ENCODE peak calls at places on chromosomes 4 and X, in seven cellular contexts. One of them, this sample, is unnamed.

GRCh38 chr4:88333741-88334405 is 44.8 kb upstream of the HERC6 start:
- DNase-seq in ureter: no peak
- DNase-seq in fibroblast of pulmonary artery: peak
- DNase-seq in endothelial cell: no peak
- DNase-seq in natural killer cell: no peak
- DNase-seq in stimulated activated naive CD8-positive, alpha-beta T cell treated with anti-CD3 and anti-CD28 coated beads, Interleukin-15, Interleukin-2, amounts not matched to agents 100 U/mL and 50 U/mL, for 24 hours: no peak
- DNase-seq in G401: no peak
- DNase-seq in this sample: no peak

GRCh38 chrX:30283456-30284200 is 25.6 kb downstream of the NR0B1 start:
- DNase-seq in ureter: no peak
- DNase-seq in fibroblast of pulmonary artery: peak
- DNase-seq in endothelial cell: no peak
- DNase-seq in natural killer cell: no peak
- DNase-seq in stimulated activated naive CD8-positive, alpha-beta T cell treated with anti-CD3 and anti-CD28 coated beads, Interleukin-15, Interleukin-2, amounts not matched to agents 100 U/mL and 50 U/mL, for 24 hours: no peak
- DNase-seq in G401: no peak
- DNase-seq in this sample: no peak

GRCh38 chrX:44036336-44036735 is 63.1 kb upstream of the NDP start:
- DNase-seq in ureter: no peak
- DNase-seq in fibroblast of pulmonary artery: peak
- DNase-seq in endothelial cell: no peak
- DNase-seq in natural killer cell: no peak
- DNase-seq in stimulated activated naive CD8-positive, alpha-beta T cell treated with anti-CD3 and anti-CD28 coated beads, Interleukin-15, Interleukin-2, amounts not matched to agents 100 U/mL and 50 U/mL, for 24 hours: no peak
- DNase-seq in G401: no peak
- DNase-seq in this sample: no peak

GRCh38 chr4:123017636-123018390 is 95.4 kb upstream of the NUDT6 start:
- DNase-seq in ureter: no peak
- DNase-seq in fibroblast of pulmonary artery: peak
- DNase-seq in endothelial cell: no peak
- DNase-seq in natural killer cell: no peak
- DNase-seq in stimulated activated naive CD8-positive, alpha-beta T cell treated with anti-CD3 and anti-CD28 coated beads, Interleukin-15, Interleukin-2, amounts not matched to agents 100 U/mL and 50 U/mL, for 24 hours: no peak
- DNase-seq in G401: no peak
- DNase-seq in this sample: no peak

GRCh38 chrX:107729558-107730297 is 45.9 kb downstream of the TSC22D3 start:
- DNase-seq in ureter: no peak
- DNase-seq in fibroblast of pulmonary artery: peak
- DNase-seq in endothelial cell: no peak
- DNase-seq in natural killer cell: no peak
- DNase-seq in stimulated activated naive CD8-positive, alpha-beta T cell treated with anti-CD3 and anti-CD28 coated beads, Interleukin-15, Interleukin-2, amounts not matched to agents 100 U/mL and 50 U/mL, for 24 hours: no peak
- DNase-seq in G401: no peak
- DNase-seq in this sample: no peak

GRCh38 chr4:140028676-140029407 is 125.1 kb downstream of the MAML3 start:
- DNase-seq in ureter: no peak
- DNase-seq in fibroblast of pulmonary artery: no peak
- DNase-seq in endothelial cell: no peak
- DNase-seq in natural killer cell: no peak
- DNase-seq in stimulated activated naive CD8-positive, alpha-beta T cell treated with anti-CD3 and anti-CD28 coated beads, Interleukin-15, Interleukin-2, amounts not matched to agents 100 U/mL and 50 U/mL, for 24 hours: no peak
- DNase-seq in G401: no peak
- DNase-seq in this sample: no peak

GRCh38 chrX:132876509-132876837 is 82.0 kb downstream of the HS6ST2 start:
- DNase-seq in ureter: no peak
- DNase-seq in fibroblast of pulmonary artery: no peak
- DNase-seq in endothelial cell: no peak
- DNase-seq in natural killer cell: no peak
- DNase-seq in stimulated activated naive CD8-positive, alpha-beta T cell treated with anti-CD3 and anti-CD28 coated beads, Interleukin-15, Interleukin-2, amounts not matched to agents 100 U/mL and 50 U/mL, for 24 hours: no peak
- DNase-seq in G401: peak
- DNase-seq in this sample: no peak

GRCh38 chr4:90234916-90235547 is 107.8 kb downstream of the CCSER1 start:
- DNase-seq in ureter: no peak
- DNase-seq in fibroblast of pulmonary artery: no peak
- DNase-seq in endothelial cell: no peak
- DNase-seq in natural killer cell: no peak
- DNase-seq in stimulated activated naive CD8-positive, alpha-beta T cell treated with anti-CD3 and anti-CD28 coated beads, Interleukin-15, Interleukin-2, amounts not matched to agents 100 U/mL and 50 U/mL, for 24 hours: no peak
- DNase-seq in G401: no peak
- DNase-seq in this sample: no peak

GRCh38 chrX:150942958-150943594 is 40.1 kb upstream of the HMGB3 start:
- DNase-seq in ureter: no peak
- DNase-seq in fibroblast of pulmonary artery: no peak
- DNase-seq in endothelial cell: no peak
- DNase-seq in natural killer cell: no peak
- DNase-seq in stimulated activated naive CD8-positive, alpha-beta T cell treated with anti-CD3 and anti-CD28 coated beads, Interleukin-15, Interleukin-2, amounts not matched to agents 100 U/mL and 50 U/mL, for 24 hours: no peak
- DNase-seq in G401: no peak
- DNase-seq in this sample: peak

GRCh38 chr4:20255823-20256222 is 4.1 kb downstream of the SLIT2 start:
- DNase-seq in ureter: no peak
- DNase-seq in fibroblast of pulmonary artery: no peak
- DNase-seq in endothelial cell: no peak
- DNase-seq in natural killer cell: no peak
- DNase-seq in stimulated activated naive CD8-positive, alpha-beta T cell treated with anti-CD3 and anti-CD28 coated beads, Interleukin-15, Interleukin-2, amounts not matched to agents 100 U/mL and 50 U/mL, for 24 hours: no peak
- DNase-seq in G401: no peak
- DNase-seq in this sample: no peak

GRCh38 chrX:68732906-68733493 is 85.5 kb downstream of the STARD8 start:
- DNase-seq in ureter: peak
- DNase-seq in fibroblast of pulmonary artery: peak
- DNase-seq in endothelial cell: peak
- DNase-seq in natural killer cell: peak
- DNase-seq in stimulated activated naive CD8-positive, alpha-beta T cell treated with anti-CD3 and anti-CD28 coated beads, Interleukin-15, Interleukin-2, amounts not matched to agents 100 U/mL and 50 U/mL, for 24 hours: peak
- DNase-seq in G401: peak
- DNase-seq in this sample: no peak

GRCh38 chr4:157961591-157961990 is 211.2 kb downstream of the GASK1B start:
- DNase-seq in ureter: no peak
- DNase-seq in fibroblast of pulmonary artery: no peak
- DNase-seq in endothelial cell: no peak
- DNase-seq in natural killer cell: no peak
- DNase-seq in stimulated activated naive CD8-positive, alpha-beta T cell treated with anti-CD3 and anti-CD28 coated beads, Interleukin-15, Interleukin-2, amounts not matched to agents 100 U/mL and 50 U/mL, for 24 hours: no peak
- DNase-seq in G401: no peak
- DNase-seq in this sample: no peak

GRCh38 chrX:65601530-65602281 is 65.7 kb upstream of the MSN start:
- DNase-seq in ureter: peak
- DNase-seq in fibroblast of pulmonary artery: peak
- DNase-seq in endothelial cell: peak
- DNase-seq in natural killer cell: no peak
- DNase-seq in stimulated activated naive CD8-positive, alpha-beta T cell treated with anti-CD3 and anti-CD28 coated beads, Interleukin-15, Interleukin-2, amounts not matched to agents 100 U/mL and 50 U/mL, for 24 hours: peak
- DNase-seq in G401: no peak
- DNase-seq in this sample: peak

GRCh38 chrX:46694549-46694948 is 64.4 kb downstream of the SLC9A7 start:
- DNase-seq in ureter: no peak
- DNase-seq in fibroblast of pulmonary artery: no peak
- DNase-seq in endothelial cell: no peak
- DNase-seq in natural killer cell: no peak
- DNase-seq in stimulated activated naive CD8-positive, alpha-beta T cell treated with anti-CD3 and anti-CD28 coated beads, Interleukin-15, Interleukin-2, amounts not matched to agents 100 U/mL and 50 U/mL, for 24 hours: no peak
- DNase-seq in G401: no peak
- DNase-seq in this sample: no peak

GRCh38 chrX:50747471-50747900 is 66.5 kb downstream of the SHROOM4 start:
- DNase-seq in ureter: no peak
- DNase-seq in fibroblast of pulmonary artery: no peak
- DNase-seq in endothelial cell: peak
- DNase-seq in natural killer cell: no peak
- DNase-seq in stimulated activated naive CD8-positive, alpha-beta T cell treated with anti-CD3 and anti-CD28 coated beads, Interleukin-15, Interleukin-2, amounts not matched to agents 100 U/mL and 50 U/mL, for 24 hours: peak
- DNase-seq in G401: no peak
- DNase-seq in this sample: no peak

GRCh38 chr4:89800012-89800516 is 36.9 kb downstream of the SNCA start:
- DNase-seq in ureter: no peak
- DNase-seq in fibroblast of pulmonary artery: peak
- DNase-seq in endothelial cell: no peak
- DNase-seq in natural killer cell: no peak
- DNase-seq in stimulated activated naive CD8-positive, alpha-beta T cell treated with anti-CD3 and anti-CD28 coated beads, Interleukin-15, Interleukin-2, amounts not matched to agents 100 U/mL and 50 U/mL, for 24 hours: no peak
- DNase-seq in G401: no peak
- DNase-seq in this sample: no peak

GRCh38 chr4:184255917-184256642 is 38.4 kb upstream of the ENPP6 start:
- DNase-seq in ureter: no peak
- DNase-seq in fibroblast of pulmonary artery: no peak
- DNase-seq in endothelial cell: no peak
- DNase-seq in natural killer cell: no peak
- DNase-seq in stimulated activated naive CD8-positive, alpha-beta T cell treated with anti-CD3 and anti-CD28 coated beads, Interleukin-15, Interleukin-2, amounts not matched to agents 100 U/mL and 50 U/mL, for 24 hours: no peak
- DNase-seq in G401: no peak
- DNase-seq in this sample: no peak

GRCh38 chrX:25015486-25016360 is at the start of gene ARX:
- DNase-seq in ureter: no peak
- DNase-seq in fibroblast of pulmonary artery: peak
- DNase-seq in endothelial cell: peak
- DNase-seq in natural killer cell: no peak
- DNase-seq in stimulated activated naive CD8-positive, alpha-beta T cell treated with anti-CD3 and anti-CD28 coated beads, Interleukin-15, Interleukin-2, amounts not matched to agents 100 U/mL and 50 U/mL, for 24 hours: peak
- DNase-seq in G401: peak
- DNase-seq in this sample: no peak

GRCh38 chr4:109207060-109207459 is 95.4 kb downstream of the COL25A1 start:
- DNase-seq in ureter: no peak
- DNase-seq in fibroblast of pulmonary artery: peak
- DNase-seq in endothelial cell: no peak
- DNase-seq in natural killer cell: no peak
- DNase-seq in stimulated activated naive CD8-positive, alpha-beta T cell treated with anti-CD3 and anti-CD28 coated beads, Interleukin-15, Interleukin-2, amounts not matched to agents 100 U/mL and 50 U/mL, for 24 hours: no peak
- DNase-seq in G401: no peak
- DNase-seq in this sample: no peak

GRCh38 chr4:165873298-165874071 is 448 bp downstream of the TLL1 start:
- DNase-seq in ureter: no peak
- DNase-seq in fibroblast of pulmonary artery: peak
- DNase-seq in endothelial cell: peak
- DNase-seq in natural killer cell: no peak
- DNase-seq in stimulated activated naive CD8-positive, alpha-beta T cell treated with anti-CD3 and anti-CD28 coated beads, Interleukin-15, Interleukin-2, amounts not matched to agents 100 U/mL and 50 U/mL, for 24 hours: peak
- DNase-seq in G401: peak
- DNase-seq in this sample: peak

GRCh38 chr4:158819942-158820786 is 51.3 kb downstream of the FNIP2 start:
- DNase-seq in ureter: no peak
- DNase-seq in fibroblast of pulmonary artery: no peak
- DNase-seq in endothelial cell: no peak
- DNase-seq in natural killer cell: no peak
- DNase-seq in stimulated activated naive CD8-positive, alpha-beta T cell treated with anti-CD3 and anti-CD28 coated beads, Interleukin-15, Interleukin-2, amounts not matched to agents 100 U/mL and 50 U/mL, for 24 hours: no peak
- DNase-seq in G401: no peak
- DNase-seq in this sample: no peak

GRCh38 chr4:26671111-26671510 is 87.2 kb downstream of the TBC1D19 start:
- DNase-seq in ureter: no peak
- DNase-seq in fibroblast of pulmonary artery: no peak
- DNase-seq in endothelial cell: no peak
- DNase-seq in natural killer cell: no peak
- DNase-seq in stimulated activated naive CD8-positive, alpha-beta T cell treated with anti-CD3 and anti-CD28 coated beads, Interleukin-15, Interleukin-2, amounts not matched to agents 100 U/mL and 50 U/mL, for 24 hours: no peak
- DNase-seq in G401: no peak
- DNase-seq in this sample: no peak

GRCh38 chr4:10773010-10773409 is 88.4 kb upstream of the CLNK start:
- DNase-seq in ureter: no peak
- DNase-seq in fibroblast of pulmonary artery: no peak
- DNase-seq in endothelial cell: no peak
- DNase-seq in natural killer cell: no peak
- DNase-seq in stimulated activated naive CD8-positive, alpha-beta T cell treated with anti-CD3 and anti-CD28 coated beads, Interleukin-15, Interleukin-2, amounts not matched to agents 100 U/mL and 50 U/mL, for 24 hours: no peak
- DNase-seq in G401: no peak
- DNase-seq in this sample: no peak

GRCh38 chrX:132023896-132024386 is 839 bp downstream of the STK26 start:
- DNase-seq in ureter: no peak
- DNase-seq in fibroblast of pulmonary artery: no peak
- DNase-seq in endothelial cell: no peak
- DNase-seq in natural killer cell: peak
- DNase-seq in stimulated activated naive CD8-positive, alpha-beta T cell treated with anti-CD3 and anti-CD28 coated beads, Interleukin-15, Interleukin-2, amounts not matched to agents 100 U/mL and 50 U/mL, for 24 hours: peak
- DNase-seq in G401: no peak
- DNase-seq in this sample: peak

GRCh38 chr4:138085956-138086355 is 156.2 kb downstream of the SLC7A11 start:
- DNase-seq in ureter: no peak
- DNase-seq in fibroblast of pulmonary artery: no peak
- DNase-seq in endothelial cell: no peak
- DNase-seq in natural killer cell: no peak
- DNase-seq in stimulated activated naive CD8-positive, alpha-beta T cell treated with anti-CD3 and anti-CD28 coated beads, Interleukin-15, Interleukin-2, amounts not matched to agents 100 U/mL and 50 U/mL, for 24 hours: no peak
- DNase-seq in G401: peak
- DNase-seq in this sample: no peak

GRCh38 chr4:165844151-165844550 is 28.9 kb upstream of the TLL1 start:
- DNase-seq in ureter: no peak
- DNase-seq in fibroblast of pulmonary artery: no peak
- DNase-seq in endothelial cell: no peak
- DNase-seq in natural killer cell: no peak
- DNase-seq in stimulated activated naive CD8-positive, alpha-beta T cell treated with anti-CD3 and anti-CD28 coated beads, Interleukin-15, Interleukin-2, amounts not matched to agents 100 U/mL and 50 U/mL, for 24 hours: no peak
- DNase-seq in G401: peak
- DNase-seq in this sample: no peak

GRCh38 chr4:118712872-118713271 is 27.7 kb downstream of the METTL14 start:
- DNase-seq in ureter: no peak
- DNase-seq in fibroblast of pulmonary artery: no peak
- DNase-seq in endothelial cell: no peak
- DNase-seq in natural killer cell: no peak
- DNase-seq in stimulated activated naive CD8-positive, alpha-beta T cell treated with anti-CD3 and anti-CD28 coated beads, Interleukin-15, Interleukin-2, amounts not matched to agents 100 U/mL and 50 U/mL, for 24 hours: no peak
- DNase-seq in G401: no peak
- DNase-seq in this sample: no peak

GRCh38 chr4:154465085-154465484 is 26.5 kb downstream of the DCHS2 start:
- DNase-seq in ureter: no peak
- DNase-seq in fibroblast of pulmonary artery: no peak
- DNase-seq in endothelial cell: no peak
- DNase-seq in natural killer cell: no peak
- DNase-seq in stimulated activated naive CD8-positive, alpha-beta T cell treated with anti-CD3 and anti-CD28 coated beads, Interleukin-15, Interleukin-2, amounts not matched to agents 100 U/mL and 50 U/mL, for 24 hours: no peak
- DNase-seq in G401: no peak
- DNase-seq in this sample: no peak

GRCh38 chr4:187276786-187277408 is 553.2 kb upstream of the FAT1 start:
- DNase-seq in ureter: no peak
- DNase-seq in fibroblast of pulmonary artery: peak
- DNase-seq in endothelial cell: no peak
- DNase-seq in natural killer cell: no peak
- DNase-seq in stimulated activated naive CD8-positive, alpha-beta T cell treated with anti-CD3 and anti-CD28 coated beads, Interleukin-15, Interleukin-2, amounts not matched to agents 100 U/mL and 50 U/mL, for 24 hours: no peak
- DNase-seq in G401: no peak
- DNase-seq in this sample: no peak

GRCh38 chr4:95288552-95288951 is 260.2 kb downstream of the UNC5C start:
- DNase-seq in ureter: no peak
- DNase-seq in fibroblast of pulmonary artery: no peak
- DNase-seq in endothelial cell: no peak
- DNase-seq in natural killer cell: no peak
- DNase-seq in stimulated activated naive CD8-positive, alpha-beta T cell treated with anti-CD3 and anti-CD28 coated beads, Interleukin-15, Interleukin-2, amounts not matched to agents 100 U/mL and 50 U/mL, for 24 hours: no peak
- DNase-seq in G401: no peak
- DNase-seq in this sample: no peak

GRCh38 chrX:46278591-46278990 is 266.6 kb downstream of the ZNF674 start:
- DNase-seq in ureter: no peak
- DNase-seq in fibroblast of pulmonary artery: no peak
- DNase-seq in endothelial cell: no peak
- DNase-seq in natural killer cell: no peak
- DNase-seq in stimulated activated naive CD8-positive, alpha-beta T cell treated with anti-CD3 and anti-CD28 coated beads, Interleukin-15, Interleukin-2, amounts not matched to agents 100 U/mL and 50 U/mL, for 24 hours: no peak
- DNase-seq in G401: no peak
- DNase-seq in this sample: no peak

This sample was measured in aorta.